ENCODE peak calls at places on chromosomes 16 and 17, in four cellular contexts. One of them, this sample, is unnamed.
A peak's percentile ranks its signal among the peaks of the same experiment; 100 is the strongest.

GRCh38 chr16:31333686-31334649 is 21.0 kb upstream of the ITGAX start:
- DNase-seq in tibial nerve: no peak
- DNase-seq in ovary: no peak
- DNase-seq in transverse colon: no peak
- DNase-seq in this sample: no peak

GRCh38 chr17:80025140-80025539 is 10.5 kb downstream of the TBC1D16 start:
- DNase-seq in tibial nerve: no peak
- DNase-seq in ovary: no peak
- DNase-seq in transverse colon: peak; percentile 44
- DNase-seq in this sample: no peak

GRCh38 chr16:78523212-78523995 is 423.9 kb downstream of the WWOX start:
- DNase-seq in tibial nerve: no peak
- DNase-seq in ovary: no peak
- DNase-seq in transverse colon: no peak
- DNase-seq in this sample: no peak

GRCh38 chr17:1060991-1061390 is 64.1 kb downstream of the TIMM22 start:
- DNase-seq in tibial nerve: no peak
- DNase-seq in ovary: peak; percentile 47
- DNase-seq in transverse colon: peak; percentile 54
- DNase-seq in this sample: peak; percentile 87

GRCh38 chr17:64533784-64534183 is 27.0 kb downstream of the CEP95 start:
- DNase-seq in tibial nerve: no peak
- DNase-seq in ovary: no peak
- DNase-seq in transverse colon: no peak
- DNase-seq in this sample: no peak

GRCh38 chr16:47712276-47713224 is 251.4 kb downstream of the PHKB start:
- DNase-seq in tibial nerve: no peak
- DNase-seq in ovary: no peak
- DNase-seq in transverse colon: no peak
- DNase-seq in this sample: no peak

GRCh38 chr16:50103764-50104163 is 38.0 kb downstream of the HEATR3 start:
- DNase-seq in tibial nerve: no peak
- DNase-seq in ovary: no peak
- DNase-seq in transverse colon: no peak
- DNase-seq in this sample: no peak

GRCh38 chr17:39054111-39054645 is 87.0 kb upstream of the FBXO47 start:
- DNase-seq in tibial nerve: no peak
- DNase-seq in ovary: no peak
- DNase-seq in transverse colon: no peak
- DNase-seq in this sample: peak; percentile 54

GRCh38 chr16:79593074-79593531 is 7.4 kb downstream of the MAF start:
- DNase-seq in tibial nerve: no peak
- DNase-seq in ovary: no peak
- DNase-seq in transverse colon: no peak
- DNase-seq in this sample: no peak

GRCh38 chr17:2184993-2185931 is 118.3 kb downstream of the SMG6 start:
- DNase-seq in tibial nerve: no peak
- DNase-seq in ovary: no peak
- DNase-seq in transverse colon: no peak
- DNase-seq in this sample: no peak

GRCh38 chr16:68732068-68732680 is 4.9 kb upstream of the CDH1 start:
- DNase-seq in tibial nerve: no peak
- DNase-seq in ovary: no peak
- DNase-seq in transverse colon: peak; percentile 93
- DNase-seq in this sample: peak; percentile 93

GRCh38 chr16:4556112-4556511 is at the start of gene C16orf96:
- DNase-seq in tibial nerve: no peak
- DNase-seq in ovary: no peak
- DNase-seq in transverse colon: no peak
- DNase-seq in this sample: no peak

GRCh38 chr16:12295395-12295794 is 318.9 kb downstream of the SNX29 start:
- DNase-seq in tibial nerve: no peak
- DNase-seq in ovary: no peak
- DNase-seq in transverse colon: no peak
- DNase-seq in this sample: no peak

GRCh38 chr17:10772425-10773380 is 31.2 kb downstream of the TMEM238L start:
- DNase-seq in tibial nerve: no peak
- DNase-seq in ovary: no peak
- DNase-seq in transverse colon: peak; percentile 87
- DNase-seq in this sample: peak; percentile 90

GRCh38 chr17:3963214-3964201 is 729 bp downstream of the ATP2A3 start:
- DNase-seq in tibial nerve: no peak
- DNase-seq in ovary: no peak
- DNase-seq in transverse colon: peak; percentile 73
- DNase-seq in this sample: peak; percentile 51

GRCh38 chr16:48393843-48394703 is 8.9 kb upstream of the SIAH1 start:
- DNase-seq in tibial nerve: peak; percentile 26
- DNase-seq in ovary: peak; percentile 50
- DNase-seq in transverse colon: no peak
- DNase-seq in this sample: no peak

GRCh38 chr16:72291121-72291520 is 119.2 kb upstream of the PMFBP1 start:
- DNase-seq in tibial nerve: no peak
- DNase-seq in ovary: no peak
- DNase-seq in transverse colon: no peak
- DNase-seq in this sample: no peak

GRCh38 chr17:45973099-45973838 is 25.8 kb upstream of the STH start:
- DNase-seq in tibial nerve: no peak
- DNase-seq in ovary: no peak
- DNase-seq in transverse colon: peak; percentile 53
- DNase-seq in this sample: peak; percentile 76

GRCh38 chr17:35841505-35841904 is 27.2 kb downstream of the HEATR9 start:
- DNase-seq in tibial nerve: no peak
- DNase-seq in ovary: no peak
- DNase-seq in transverse colon: no peak
- DNase-seq in this sample: no peak

GRCh38 chr17:76404976-76405563 is 20.7 kb downstream of the SPHK1 start:
- DNase-seq in tibial nerve: no peak
- DNase-seq in ovary: peak; percentile 67
- DNase-seq in transverse colon: no peak
- DNase-seq in this sample: peak; percentile 32

GRCh38 chr16:89473791-89474414 is 16.5 kb downstream of the ANKRD11 start:
- DNase-seq in tibial nerve: no peak
- DNase-seq in ovary: no peak
- DNase-seq in transverse colon: no peak
- DNase-seq in this sample: no peak

GRCh38 chr17:58468944-58469343 is 19.3 kb downstream of the HSF5 start:
- DNase-seq in tibial nerve: no peak
- DNase-seq in ovary: no peak
- DNase-seq in transverse colon: no peak
- DNase-seq in this sample: no peak

GRCh38 chr17:81039854-81040758 is 5.2 kb downstream of the BAIAP2 start:
- DNase-seq in tibial nerve: no peak
- DNase-seq in ovary: peak; percentile 50
- DNase-seq in transverse colon: no peak
- DNase-seq in this sample: no peak

GRCh38 chr17:16991349-16992009 is 19.6 kb upstream of the TNFRSF13B start:
- DNase-seq in tibial nerve: peak; percentile 73
- DNase-seq in ovary: peak; percentile 58
- DNase-seq in transverse colon: peak; percentile 90
- DNase-seq in this sample: peak; percentile 89

GRCh38 chr17:60594747-60595146 is 5.2 kb upstream of the PPM1D start:
- DNase-seq in tibial nerve: no peak
- DNase-seq in ovary: no peak
- DNase-seq in transverse colon: no peak
- DNase-seq in this sample: no peak

GRCh38 chr17:61635913-61636432 is 45.0 kb upstream of the NACA2 start:
- DNase-seq in tibial nerve: no peak
- DNase-seq in ovary: no peak
- DNase-seq in transverse colon: peak; percentile 45
- DNase-seq in this sample: peak; percentile 50

GRCh38 chr16:75256871-75257343 is 5.5 kb upstream of the BCAR1 start:
- DNase-seq in tibial nerve: no peak
- DNase-seq in ovary: peak; percentile 59
- DNase-seq in transverse colon: peak; percentile 46
- DNase-seq in this sample: peak; percentile 32

GRCh38 chr16:57624806-57625500 is 3.5 kb upstream of the ADGRG1 start:
- DNase-seq in tibial nerve: no peak
- DNase-seq in ovary: no peak
- DNase-seq in transverse colon: no peak
- DNase-seq in this sample: no peak

GRCh38 chr17:54085020-54085419 is 262.3 kb downstream of the KIF2B start:
- DNase-seq in tibial nerve: no peak
- DNase-seq in ovary: no peak
- DNase-seq in transverse colon: no peak
- DNase-seq in this sample: no peak

GRCh38 chr16:24701521-24701951 is 27.9 kb upstream of the TNRC6A start:
- DNase-seq in tibial nerve: peak; percentile 19
- DNase-seq in ovary: no peak
- DNase-seq in transverse colon: no peak
- DNase-seq in this sample: no peak

GRCh38 chr16:15507299-15507958 is 73.0 kb downstream of the BMERB1 start:
- DNase-seq in tibial nerve: no peak
- DNase-seq in ovary: no peak
- DNase-seq in transverse colon: no peak
- DNase-seq in this sample: no peak

GRCh38 chr16:22635345-22635744 is 124.7 kb downstream of the NPIPB5 start:
- DNase-seq in tibial nerve: no peak
- DNase-seq in ovary: no peak
- DNase-seq in transverse colon: no peak
- DNase-seq in this sample: no peak

DNA sequence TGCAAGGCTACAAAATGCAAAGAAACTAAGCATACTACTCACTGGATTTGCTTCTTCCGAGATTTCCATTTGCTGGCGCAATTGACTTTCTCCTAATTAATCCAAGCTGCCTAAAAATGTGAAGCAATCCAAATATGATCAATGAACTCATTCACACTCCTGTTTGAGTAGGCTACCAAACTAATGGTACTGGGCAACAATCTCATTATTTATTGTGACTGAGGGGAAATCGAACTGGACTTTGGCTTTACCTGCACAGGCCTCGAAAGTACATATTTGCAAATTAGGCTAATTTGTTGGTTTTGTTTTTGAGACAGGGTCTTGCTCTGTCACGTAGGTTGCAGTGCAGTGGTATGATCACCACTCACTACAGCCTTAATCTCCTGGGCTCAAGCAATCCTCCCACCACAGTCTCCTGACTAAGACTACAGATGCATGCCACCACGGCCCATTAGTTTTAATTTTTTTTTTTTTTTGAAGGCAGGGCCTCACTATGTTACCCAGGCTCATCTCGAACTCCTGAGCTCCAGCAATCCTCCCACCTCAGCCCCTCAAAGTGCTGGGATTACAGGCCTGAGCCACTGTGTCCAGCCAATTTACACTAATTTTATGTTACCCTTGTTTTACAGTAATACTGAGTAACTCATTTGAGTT is 2.6 kb downstream of the ERI2 start:
- DNase-seq in tibial nerve: no peak
- DNase-seq in ovary: no peak
- DNase-seq in transverse colon: no peak
- DNase-seq in this sample: no peak
- TF ChIP-seq EP300 in tibial nerve: no peak
- TF ChIP-seq EP300 in ovary: no peak
- TF ChIP-seq EP300 in transverse colon: no peak
- TF ChIP-seq EP300 in this sample: no peak

GRCh38 chr17:65536573-65537342 is 24.7 kb downstream of the AXIN2 start:
- DNase-seq in tibial nerve: no peak
- DNase-seq in ovary: no peak
- DNase-seq in transverse colon: no peak
- DNase-seq in this sample: no peak
- TF ChIP-seq EP300 in tibial nerve: no peak
- TF ChIP-seq EP300 in ovary: no peak
- TF ChIP-seq EP300 in transverse colon: no peak
- TF ChIP-seq EP300 in this sample: no peak

DNA sequence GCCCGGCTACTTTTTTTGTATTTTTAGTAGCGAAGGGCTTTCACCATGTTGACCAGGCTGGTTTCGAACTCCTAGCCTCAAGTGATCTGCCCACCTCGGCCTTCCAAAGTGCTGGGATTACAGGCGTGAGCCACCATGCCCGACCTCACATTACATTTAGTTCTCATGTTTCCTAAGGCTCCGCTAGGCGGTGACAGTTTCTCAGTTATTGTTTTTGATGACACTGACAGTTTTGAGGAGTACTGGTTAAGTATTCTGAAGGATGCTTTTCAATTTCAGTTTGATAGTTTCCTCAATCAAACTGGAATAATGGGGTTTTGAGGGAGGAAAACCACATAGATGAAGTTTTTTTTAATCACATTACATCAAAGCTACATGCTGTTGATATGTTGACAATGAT is 1028.5 kb downstream of the CDH8 start:
- DNase-seq in tibial nerve: no peak
- DNase-seq in ovary: no peak
- DNase-seq in transverse colon: no peak
- DNase-seq in this sample: no peak
- TF ChIP-seq EP300 in tibial nerve: no peak
- TF ChIP-seq EP300 in ovary: no peak
- TF ChIP-seq EP300 in transverse colon: no peak
- TF ChIP-seq EP300 in this sample: no peak

GRCh38 chr16:54928421-54929089 is 2.1 kb upstream of the IRX5 start:
- DNase-seq in tibial nerve: no peak
- DNase-seq in ovary: peak; percentile 51
- DNase-seq in transverse colon: no peak
- DNase-seq in this sample: peak; percentile 77

GRCh38 chr16:54926166-54926838 is 4.4 kb upstream of the IRX5 start:
- DNase-seq in tibial nerve: no peak
- DNase-seq in ovary: no peak
- DNase-seq in transverse colon: no peak
- DNase-seq in this sample: no peak

GRCh38 chr16:54929090-54930033 is 1.3 kb upstream of the IRX5 start:
- DNase-seq in tibial nerve: peak; percentile 95
- DNase-seq in ovary: peak; percentile 100
- DNase-seq in transverse colon: peak; percentile 97
- DNase-seq in this sample: peak; percentile 100

GRCh38 chr16:54928016-54928356 is 2.7 kb upstream of the IRX5 start:
- DNase-seq in tibial nerve: no peak
- DNase-seq in ovary: no peak
- DNase-seq in transverse colon: no peak
- DNase-seq in this sample: no peak

DNA sequence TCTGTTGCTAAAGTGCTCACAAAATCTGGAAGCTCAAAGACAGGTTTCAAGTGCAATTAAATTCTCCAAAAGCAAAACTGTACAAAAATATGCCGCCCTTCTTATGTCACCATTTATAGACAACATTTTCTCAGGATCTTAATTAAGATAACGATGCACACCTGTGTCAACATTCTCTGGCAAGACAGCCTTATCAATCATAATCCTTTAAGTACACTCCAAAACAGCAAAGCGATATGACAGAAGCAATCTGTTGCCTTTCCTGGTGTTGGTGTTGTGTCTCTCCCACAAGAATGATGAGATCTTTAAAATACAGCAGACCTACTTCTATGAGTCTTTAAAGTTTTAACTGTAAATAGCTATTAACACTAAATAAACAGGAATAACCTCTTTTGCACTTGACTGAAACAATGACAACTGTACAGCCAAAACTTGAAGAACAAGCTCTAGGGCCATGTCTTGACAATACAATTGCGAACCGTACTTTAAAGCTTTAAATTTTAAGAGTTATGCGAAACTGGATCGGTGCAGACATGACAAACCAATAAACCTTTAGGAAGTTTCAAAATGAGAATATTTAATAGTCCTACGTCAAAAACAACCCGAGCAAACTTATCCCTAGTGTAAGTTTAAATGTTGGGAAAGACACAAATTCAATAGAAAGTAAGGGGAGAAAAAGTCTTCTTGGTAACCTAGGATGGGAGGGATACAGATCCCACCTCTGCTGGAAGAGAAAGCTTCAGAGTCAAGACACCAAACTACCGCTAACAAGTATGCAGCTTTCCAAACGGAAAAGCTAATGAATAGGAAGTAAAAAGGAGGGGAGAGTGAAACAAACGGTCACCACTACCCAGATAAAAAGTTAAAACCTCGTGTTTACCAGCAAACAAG is 3.3 kb upstream of the IRX5 start:
- DNase-seq in tibial nerve: no peak
- DNase-seq in ovary: no peak
- DNase-seq in transverse colon: no peak
- DNase-seq in this sample: no peak
- TF ChIP-seq EP300 in tibial nerve: no peak
- TF ChIP-seq EP300 in ovary: no peak
- TF ChIP-seq EP300 in transverse colon: no peak
- TF ChIP-seq EP300 in this sample: no peak